ENCODE peak calls at places on chromosomes 4 and X, in seven cellular contexts. F is kidney epithelial cell, A is thyroid gland, C is heart left ventricle, L is BE2C, O is bronchial epithelial cell, Q is heart right ventricle. E is an unnamed sample. For H3K27me3, the result is how much of the 10 kb centered on the place peaks cover.

GRCh38 chr4:40544216-40544615 is 85.4 kb downstream of the RBM47 start:
- DNase-seq in F (no peak), L (no peak), O (no peak), A (no peak), C (no peak), Q (no peak), E (no peak)

GRCh38 chrX:70244881-70245280 is 10.4 kb downstream of the AWAT1 start:
- DNase-seq in C (no peak), L (no peak), O (no peak), F (no peak), A (no peak), Q (no peak), E (no peak)

GRCh38 chrX:134172588-134173259 is 64.3 kb upstream of the CCDC160 start:
- DNase-seq in A (peak), C (no peak), F (no peak), O (no peak), Q (no peak), L (no peak), E (peak)

GRCh38 chrX:132505116-132505515 is 16.3 kb upstream of the MBNL3 start:
- DNase-seq in A (no peak), L (no peak), F (no peak), C (no peak), O (no peak), Q (no peak), E (no peak)

GRCh38 chrX:153338836-153339235 is 4.9 kb downstream of the ZNF275 start:
- DNase-seq in L (no peak), A (no peak), F (no peak), Q (no peak), O (no peak), C (no peak), E (no peak)

GRCh38 chr4:8128096-8128856 is 30.3 kb downstream of the ABLIM2 start:
- DNase-seq in O (no peak), F (no peak), Q (no peak), L (no peak), C (no peak), A (no peak), E (no peak)

GRCh38 chr4:121253961-121254360 is 89.8 kb upstream of the TNIP3 start:
- DNase-seq in O (no peak), F (no peak), L (no peak), A (no peak), C (no peak), Q (no peak), E (no peak)

GRCh38 chrX:10119399-10119990 is 37.3 kb upstream of the CLCN4 start:
- DNase-seq in Q (peak), C (peak), O (peak), A (peak), L (peak), F (peak), E (no peak)

GRCh38 chr4:7365472-7366179 is 69.1 kb downstream of the PSAPL1 start:
- DNase-seq in L (no peak), C (peak), F (no peak), Q (peak), A (peak), O (no peak), E (no peak)

GRCh38 chr4:28479666-28480065 is 1619.0 kb downstream of the STIM2 start:
- DNase-seq in Q (no peak), O (no peak), F (no peak), C (no peak), L (no peak), A (no peak), E (no peak)

GRCh38 chrX:34810364-34810763 is 132.2 kb upstream of the FAM47B start:
- DNase-seq in O (peak), A (no peak), F (peak), L (no peak), C (no peak), Q (no peak), E (no peak)

GRCh38 chr4:28555851-28556250 is 1695.2 kb downstream of the STIM2 start:
- DNase-seq in L (no peak), F (no peak), O (peak), A (no peak), C (no peak), Q (no peak), E (no peak)

GRCh38 chrX:30913556-30913955 is 24.5 kb upstream of the TAB3 start:
- DNase-seq in F (no peak), O (no peak), C (no peak), L (no peak), A (no peak), Q (no peak), E (no peak)

GRCh38 chr4:32268949-32269348 is 1548.8 kb downstream of the PCDH7 start:
- DNase-seq in L (no peak), F (no peak), Q (no peak), C (no peak), A (no peak), O (peak), E (no peak)

GRCh38 chr4:7985891-7986441 is 46.3 kb upstream of the AFAP1 start:
- DNase-seq in F (no peak), O (no peak), Q (no peak), L (no peak), A (peak), C (no peak), E (no peak)

GRCh38 chrX:37976153-37976552 is 30.2 kb upstream of the SYTL5 start:
- DNase-seq in A (no peak), Q (no peak), O (no peak), L (no peak), F (no peak), C (no peak), E (no peak)

GRCh38 chrX:45959567-45959966 is 585.7 kb downstream of the ZNF674 start:
- DNase-seq in O (no peak), L (no peak), A (no peak), F (no peak), Q (no peak), C (no peak), E (peak)
- TF ChIP-seq CTCF in O (no peak), L (no peak), A (no peak), F (no peak), Q (no peak), C (no peak), E (no peak)

DNA sequence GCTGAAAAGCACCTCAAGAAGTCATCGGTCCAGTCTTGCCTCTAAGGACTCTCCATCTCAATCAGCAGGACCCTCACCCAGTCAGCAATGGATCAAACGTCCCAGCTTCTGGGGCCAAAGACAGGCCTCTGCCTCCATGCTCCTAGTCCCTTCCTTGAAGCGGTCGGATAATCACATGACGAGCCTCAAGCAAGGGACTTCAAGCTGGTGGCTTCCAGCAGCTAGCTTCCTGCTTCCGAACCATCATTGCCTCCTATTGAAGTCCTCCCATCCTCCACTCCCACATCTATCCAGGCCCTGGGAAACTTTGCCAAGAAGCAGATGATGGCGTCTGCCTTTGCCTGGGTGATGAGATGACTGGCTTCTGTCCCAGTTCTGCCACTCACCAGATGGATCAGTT is 135.2 kb upstream of the MAMLD1 start:
- DNase-seq in A (no peak), F (no peak), O (no peak), L (no peak), C (no peak), Q (no peak), E (no peak)
- H3K27me3 ChIP-seq in A (under half), F (under half), O (under half), L (under half), C (under half), Q (under half), E (under half)

DNA sequence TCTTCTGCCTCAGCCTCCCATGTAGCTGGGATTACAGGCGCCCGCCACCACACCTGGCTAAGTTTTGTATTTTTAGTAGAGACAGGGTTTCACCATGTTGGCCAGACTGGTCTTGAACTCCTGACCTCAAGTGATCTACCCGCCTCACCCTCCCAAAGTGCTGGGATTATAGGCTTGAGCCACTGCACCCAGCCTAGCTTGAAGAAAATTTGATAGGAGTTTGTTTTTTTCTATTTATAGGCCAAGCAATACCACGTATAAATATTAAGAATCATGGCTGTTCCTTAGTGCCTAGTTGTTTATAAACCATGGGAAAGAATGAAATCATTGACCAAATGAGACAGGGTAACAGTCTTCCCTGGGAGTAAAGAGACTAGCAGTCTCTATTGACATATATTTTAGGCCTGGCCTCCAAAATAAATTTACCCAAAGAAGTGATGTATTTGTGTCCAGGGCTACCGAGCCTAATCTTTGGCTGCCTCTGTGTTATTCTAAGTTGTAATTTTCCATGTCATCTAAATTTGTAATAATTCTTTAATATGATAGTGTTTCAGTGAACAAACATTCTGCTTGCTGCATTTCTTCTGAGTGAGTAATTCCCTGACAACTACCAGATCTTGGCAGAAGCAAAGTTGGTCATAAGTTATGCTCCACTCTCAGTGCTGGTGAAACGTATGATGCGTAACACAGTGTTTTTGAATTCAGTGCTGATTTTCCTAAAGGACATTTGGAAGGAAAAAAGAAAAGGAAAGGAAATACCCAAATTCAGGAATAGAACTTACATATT is 10.3 kb downstream of the PKD2 start:
- DNase-seq in Q (peak), F (peak), L (no peak), C (no peak), O (peak), A (no peak), E (no peak)
- TF ChIP-seq CTCF in Q (no peak), F (no peak), L (no peak), C (no peak), O (no peak), A (no peak), E (no peak)

DNA sequence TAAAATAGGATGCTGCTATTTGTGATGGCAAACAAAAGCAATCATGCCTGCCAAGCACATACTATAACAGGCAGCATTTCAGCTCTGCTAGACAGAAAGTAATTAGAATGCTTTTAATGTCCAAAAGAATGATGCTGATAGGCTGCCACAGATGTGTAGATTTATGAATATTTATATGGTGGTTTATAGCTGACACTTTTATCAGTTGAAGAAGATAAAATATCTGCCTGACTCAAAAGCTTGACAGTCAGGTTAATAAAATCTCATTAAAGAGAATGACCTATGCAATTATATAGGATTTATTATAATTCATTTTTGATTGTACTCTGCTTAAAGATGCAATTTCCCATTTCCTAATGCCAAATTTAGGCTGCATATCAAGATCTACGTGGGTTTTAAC is 4.0 kb downstream of the BEND4 start:
- DNase-seq in A (no peak), O (no peak), L (no peak), C (no peak), F (no peak), Q (no peak), E (no peak)
- H3K27me3 ChIP-seq in A (under half), O (under half), L (under half), C (under half), F (under half), Q (half or more), E (under half)

DNA sequence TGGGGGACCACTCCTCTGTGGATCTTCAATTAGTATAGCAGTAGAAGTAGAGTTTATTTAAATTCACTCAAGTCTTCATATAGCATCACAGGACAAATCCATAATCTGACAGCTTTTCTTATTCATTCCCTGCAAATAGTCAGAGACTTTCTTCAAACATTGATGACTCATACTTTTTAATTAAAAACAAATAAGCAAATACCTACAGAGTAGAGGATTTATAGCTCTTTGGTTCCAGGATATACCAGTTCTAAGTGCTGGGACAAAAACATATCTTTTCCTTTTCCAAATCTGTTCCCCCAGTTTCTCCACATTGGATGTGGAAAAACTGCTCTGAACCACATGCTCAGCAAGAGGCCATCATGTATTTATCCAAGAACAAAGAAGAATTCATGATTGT is 24.1 kb downstream of the EMCN start:
- DNase-seq in L (no peak), F (no peak), Q (no peak), A (no peak), O (peak), C (no peak), E (no peak)
- TF ChIP-seq CTCF in L (no peak), F (no peak), Q (no peak), A (no peak), O (no peak), C (no peak), E (no peak)

DNA sequence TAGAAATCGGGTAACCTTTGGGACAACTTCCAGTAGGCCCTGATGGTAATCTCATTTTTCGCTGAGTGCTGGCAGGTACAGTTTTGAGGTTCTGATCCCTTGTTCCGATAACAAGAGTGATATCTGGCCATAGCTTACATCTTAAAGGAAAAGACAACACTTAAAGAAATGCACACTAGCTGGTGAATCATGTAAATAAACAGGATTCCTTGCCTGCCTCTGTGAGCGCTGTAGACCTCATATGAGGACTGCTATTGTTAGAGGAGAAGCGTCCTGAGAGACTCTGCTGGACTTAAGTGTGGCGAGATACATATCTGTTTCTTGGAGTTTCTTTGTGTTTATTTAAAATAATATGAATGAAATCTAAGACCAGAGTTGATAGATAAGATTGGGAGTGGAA is 149.3 kb upstream of the SLC4A4 start:
- DNase-seq in A (peak), L (no peak), F (no peak), C (no peak), Q (no peak), O (peak), E (no peak)
- H3K27me3 ChIP-seq in A (under half), L (half or more), F (under half), C (under half), Q (half or more), O (under half), E (under half)

GRCh38 chr4:176339936-176340761 is 20.4 kb downstream of the SPCS3 start:
- DNase-seq in L (no peak), O (peak), F (peak), C (no peak), A (no peak), Q (no peak), E (no peak)

GRCh38 chr4:176335421-176335820 is 15.7 kb downstream of the SPCS3 start:
- DNase-seq in A (no peak), F (no peak), Q (no peak), L (no peak), C (no peak), O (peak), E (no peak)

GRCh38 chr4:176343286-176343685 is 23.5 kb downstream of the SPCS3 start:
- DNase-seq in F (no peak), C (no peak), Q (no peak), A (no peak), O (no peak), L (no peak), E (no peak)

GRCh38 chr4:176342384-176342783 is 22.6 kb downstream of the SPCS3 start:
- DNase-seq in C (no peak), A (no peak), F (no peak), Q (no peak), L (no peak), O (no peak), E (peak)

DNA sequence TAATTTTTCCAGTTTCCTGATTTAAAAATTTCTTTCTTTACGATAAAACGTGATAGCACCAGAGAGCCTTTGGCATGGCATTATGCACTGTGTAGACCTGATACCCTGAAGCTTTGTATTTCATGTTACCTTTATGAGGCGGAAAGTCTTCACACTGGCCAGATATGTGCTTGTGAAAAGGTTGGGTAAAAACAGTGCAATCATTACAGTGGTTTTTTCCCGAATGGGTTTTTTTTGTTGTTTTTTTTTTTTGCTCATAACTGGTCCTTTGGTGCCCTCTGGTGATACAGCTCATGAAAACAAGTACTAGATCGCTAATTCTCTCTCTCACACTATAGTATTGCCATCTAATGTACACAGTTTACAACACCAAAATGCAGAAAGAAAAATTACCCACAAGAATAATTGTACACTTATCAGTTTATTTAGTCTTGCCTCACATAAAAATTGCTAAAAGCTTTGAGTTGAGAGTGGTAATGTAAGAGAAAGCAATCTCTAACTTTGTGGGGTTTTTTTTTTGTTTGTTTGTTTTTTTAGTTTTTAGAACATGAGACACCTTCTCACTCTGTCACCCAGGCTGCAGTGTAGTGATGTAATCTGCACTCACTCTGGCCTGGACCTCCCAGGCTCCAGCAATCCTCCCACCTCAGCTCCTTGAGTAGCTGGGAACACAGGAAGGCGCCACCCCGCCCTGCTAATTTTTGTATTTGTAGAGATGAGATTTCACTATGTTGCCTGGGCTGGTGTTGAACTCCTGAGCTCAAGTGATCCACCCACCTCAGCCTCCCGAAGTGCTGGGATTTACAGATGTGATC is 21.3 kb downstream of the SPCS3 start:
- DNase-seq in Q (no peak), C (no peak), F (no peak), O (peak), A (no peak), L (peak), E (no peak)
- TF ChIP-seq CTCF in Q (peak), C (peak), F (peak), O (peak), A (peak), L (peak), E (peak)